ENCODE peak calls at places on chromosomes 3 and 15, in six cellular contexts. E, Y, J, A, L and Z are unnamed samples.
A peak's percentile ranks its signal among the peaks of the same experiment; 100 is the strongest.

GRCh38 chr3:139532996-139533395 is 6.5 kb downstream of the RBP1 start:
- DNase-seq in E (no peak), Y (no peak), J (no peak), A (no peak), L (no peak), Z (no peak)

GRCh38 chr3:128340198-128340903 is 126.3 kb downstream of the DNAJB8 start:
- DNase-seq in E (no peak), Y (no peak), J (no peak), A (no peak), L (no peak), Z (peak; percentile 27)

GRCh38 chr15:68503213-68503612 is 71.2 kb upstream of the ITGA11 start:
- DNase-seq in E (no peak), Y (no peak), J (no peak), A (no peak), L (no peak), Z (no peak)

GRCh38 chr3:101200461-101200860 is 119.9 kb downstream of the IMPG2 start:
- DNase-seq in E (no peak), Y (no peak), J (no peak), A (no peak), L (no peak), Z (no peak)

GRCh38 chr3:73108750-73109149 is 47.3 kb downstream of the EBLN2 start:
- DNase-seq in E (no peak), Y (no peak), J (no peak), A (no peak), L (no peak), Z (no peak)

GRCh38 chr3:39383913-39384664 is 919 bp downstream of the SLC25A38 start:
- DNase-seq in E (no peak), Y (peak; percentile 98), J (peak; percentile 53), A (peak; percentile 91), L (peak; percentile 95), Z (peak; percentile 99)

GRCh38 chr3:183180105-183180763 is 17.7 kb upstream of the LAMP3 start:
- DNase-seq in E (no peak), Y (no peak), J (no peak), A (no peak), L (no peak), Z (no peak)

GRCh38 chr3:194069421-194070219 is 66.3 kb upstream of the HES1 start:
- DNase-seq in E (no peak), Y (no peak), J (no peak), A (no peak), L (no peak), Z (no peak)

GRCh38 chr3:105274958-105275357 is 91.8 kb upstream of the ALCAM start:
- DNase-seq in E (no peak), Y (no peak), J (peak; percentile 70), A (no peak), L (no peak), Z (no peak)

GRCh38 chr15:48510976-48511375 is 134.5 kb downstream of the FBN1 start:
- DNase-seq in E (no peak), Y (no peak), J (no peak), A (no peak), L (no peak), Z (no peak)

GRCh38 chr3:196976891-196977420 is 8.3 kb upstream of the PIGZ start:
- DNase-seq in E (no peak), Y (no peak), J (no peak), A (no peak), L (no peak), Z (no peak)

GRCh38 chr3:156812521-156813335 is 13.4 kb upstream of the LEKR1 start:
- DNase-seq in E (peak; percentile 51), Y (peak; percentile 44), J (no peak), A (no peak), L (no peak), Z (no peak)

GRCh38 chr3:167406876-167407492 is 26.9 kb upstream of the ZBBX start:
- DNase-seq in E (peak; percentile 70), Y (no peak), J (peak; percentile 38), A (no peak), L (peak; percentile 30), Z (no peak)

GRCh38 chr15:29596266-29596665 is 226.0 kb downstream of the TJP1 start:
- DNase-seq in E (no peak), Y (no peak), J (peak; percentile 37), A (no peak), L (no peak), Z (no peak)

GRCh38 chr3:52311567-52312119 is 4.5 kb upstream of the DNAH1 start:
- DNase-seq in E (peak; percentile 92), Y (no peak), J (no peak), A (no peak), L (no peak), Z (no peak)

GRCh38 chr3:14532691-14533456 is 7.3 kb downstream of the GRIP2 start:
- DNase-seq in E (no peak), Y (no peak), J (no peak), A (no peak), L (no peak), Z (no peak)

GRCh38 chr3:54374214-54374855 is 252.0 kb downstream of the CACNA2D3 start:
- DNase-seq in E (peak; percentile 1), Y (peak; percentile 10), J (no peak), A (no peak), L (peak; percentile 35), Z (no peak)

GRCh38 chr15:85100186-85100937 is 118.7 kb downstream of the PDE8A start:
- DNase-seq in E (no peak), Y (no peak), J (no peak), A (no peak), L (peak; percentile 86), Z (peak; percentile 92)

GRCh38 chr3:38084019-38084968 is 45.3 kb downstream of the DLEC1 start:
- DNase-seq in E (no peak), Y (no peak), J (no peak), A (no peak), L (peak; percentile 43), Z (peak; percentile 64)

GRCh38 chr15:51731549-51732267 is 5.7 kb downstream of the LYSMD2 start:
- DNase-seq in E (no peak), Y (peak; percentile 51), J (no peak), A (no peak), L (peak; percentile 93), Z (no peak)

GRCh38 chr3:66487475-66487874 is 13.3 kb downstream of the LRIG1 start:
- DNase-seq in E (no peak), Y (no peak), J (no peak), A (no peak), L (no peak), Z (no peak)

GRCh38 chr3:64586977-64587376 is 100.8 kb downstream of the ADAMTS9 start:
- DNase-seq in E (no peak), Y (no peak), J (no peak), A (no peak), L (no peak), Z (no peak)

GRCh38 chr15:80996247-80996646 is 4.5 kb upstream of the TLNRD1 start:
- DNase-seq in E (no peak), Y (no peak), J (no peak), A (no peak), L (peak; percentile 64), Z (no peak)

GRCh38 chr15:62446984-62447383 is 281.9 kb upstream of the C2CD4B start:
- DNase-seq in E (no peak), Y (no peak), J (no peak), A (no peak), L (no peak), Z (no peak)

GRCh38 chr3:180306691-180307090 is 270.0 kb upstream of the PEX5L start:
- DNase-seq in E (no peak), Y (no peak), J (no peak), A (no peak), L (no peak), Z (no peak)

GRCh38 chr3:127694467-127695215 is 21.9 kb downstream of the ABTB1 start:
- DNase-seq in E (peak; percentile 67), Y (no peak), J (no peak), A (no peak), L (peak; percentile 43), Z (peak; percentile 69)